ENCODE peak calls at places on chromosomes 5 and 9, in nine cellular contexts. One of them, this sample, is unnamed.

GRCh38 chr5:116736671-116737070 is 162.0 kb upstream of the SEMA6A start:
- DNase-seq in HepG2: no peak
- DNase-seq in Panc1: no peak
- DNase-seq in K562: no peak
- DNase-seq in A549: no peak
- DNase-seq in HL-60: no peak
- DNase-seq in SK-N-SH: no peak
- DNase-seq in GM12878: no peak
- DNase-seq in HCT116: no peak
- DNase-seq in this sample: no peak

GRCh38 chr9:2765250-2765880 is 48.1 kb downstream of the KCNV2 start:
- DNase-seq in GM12878: no peak
- DNase-seq in HepG2: no peak
- DNase-seq in A549: no peak
- DNase-seq in K562: no peak
- DNase-seq in HL-60: peak; percentile 1
- DNase-seq in SK-N-SH: no peak
- DNase-seq in HCT116: no peak
- DNase-seq in Panc1: no peak
- DNase-seq in this sample: peak; percentile 74

GRCh38 chr5:597871-598563 is 14.1 kb upstream of the CEP72 start:
- DNase-seq in HepG2: no peak
- DNase-seq in GM12878: no peak
- DNase-seq in A549: no peak
- DNase-seq in Panc1: no peak
- DNase-seq in HL-60: no peak
- DNase-seq in HCT116: no peak
- DNase-seq in K562: no peak
- DNase-seq in SK-N-SH: no peak
- DNase-seq in this sample: no peak

GRCh38 chr5:160747963-160748362 is 104.0 kb downstream of the ATP10B start:
- DNase-seq in GM12878: no peak
- DNase-seq in Panc1: no peak
- DNase-seq in A549: no peak
- DNase-seq in SK-N-SH: no peak
- DNase-seq in K562: no peak
- DNase-seq in HCT116: no peak
- DNase-seq in HepG2: no peak
- DNase-seq in HL-60: no peak
- DNase-seq in this sample: peak; percentile 14

GRCh38 chr9:70054546-70054945 is 10.9 kb downstream of the MAMDC2 start:
- DNase-seq in HepG2: no peak
- DNase-seq in A549: no peak
- DNase-seq in HCT116: no peak
- DNase-seq in GM12878: no peak
- DNase-seq in K562: no peak
- DNase-seq in Panc1: no peak
- DNase-seq in HL-60: no peak
- DNase-seq in SK-N-SH: no peak
- DNase-seq in this sample: no peak

GRCh38 chr5:52705720-52706119 is 82.0 kb upstream of the ITGA1 start:
- DNase-seq in Panc1: no peak
- DNase-seq in HCT116: no peak
- DNase-seq in GM12878: no peak
- DNase-seq in SK-N-SH: no peak
- DNase-seq in HepG2: no peak
- DNase-seq in K562: no peak
- DNase-seq in A549: no peak
- DNase-seq in HL-60: no peak
- DNase-seq in this sample: no peak

GRCh38 chr5:147522435-147522834 is 12.6 kb upstream of the DPYSL3 start:
- DNase-seq in K562: no peak
- DNase-seq in HepG2: no peak
- DNase-seq in SK-N-SH: peak; percentile 17
- DNase-seq in HL-60: no peak
- DNase-seq in A549: no peak
- DNase-seq in GM12878: no peak
- DNase-seq in HCT116: no peak
- DNase-seq in Panc1: no peak
- DNase-seq in this sample: no peak

GRCh38 chr9:95726756-95727155 is 148.7 kb upstream of the ERCC6L2 start:
- DNase-seq in K562: peak; percentile 44
- DNase-seq in SK-N-SH: peak; percentile 63
- DNase-seq in GM12878: no peak
- DNase-seq in A549: peak; percentile 42
- DNase-seq in Panc1: peak; percentile 8
- DNase-seq in HepG2: peak; percentile 48
- DNase-seq in HL-60: peak; percentile 8
- DNase-seq in HCT116: peak; percentile 26
- DNase-seq in this sample: peak; percentile 74

GRCh38 chr9:136245194-136246150 is at the start of gene QSOX2:
- DNase-seq in Panc1: no peak
- DNase-seq in SK-N-SH: peak; percentile 99
- DNase-seq in HL-60: peak; percentile 67
- DNase-seq in A549: peak; percentile 87
- DNase-seq in K562: peak; percentile 93
- DNase-seq in GM12878: peak; percentile 11
- DNase-seq in HepG2: peak; percentile 46
- DNase-seq in HCT116: peak; percentile 54
- DNase-seq in this sample: peak; percentile 85

GRCh38 chr5:104540448-104540847 is 977.9 kb upstream of the NUDT12 start:
- DNase-seq in A549: no peak
- DNase-seq in K562: no peak
- DNase-seq in HepG2: no peak
- DNase-seq in Panc1: no peak
- DNase-seq in HCT116: peak; percentile 40
- DNase-seq in SK-N-SH: no peak
- DNase-seq in GM12878: no peak
- DNase-seq in HL-60: no peak
- DNase-seq in this sample: no peak

GRCh38 chr9:114033397-114034103 is 44.5 kb downstream of the AMBP start:
- DNase-seq in HCT116: no peak
- DNase-seq in GM12878: no peak
- DNase-seq in SK-N-SH: peak; percentile 83
- DNase-seq in Panc1: no peak
- DNase-seq in K562: peak; percentile 54
- DNase-seq in HL-60: peak; percentile 18
- DNase-seq in A549: peak; percentile 13
- DNase-seq in HepG2: peak; percentile 13
- DNase-seq in this sample: peak; percentile 71

GRCh38 chr9:593809-594208 is 247.7 kb upstream of the DMRT1 start:
- DNase-seq in HCT116: no peak
- DNase-seq in A549: no peak
- DNase-seq in GM12878: no peak
- DNase-seq in HL-60: no peak
- DNase-seq in K562: no peak
- DNase-seq in Panc1: no peak
- DNase-seq in SK-N-SH: no peak
- DNase-seq in HepG2: no peak
- DNase-seq in this sample: no peak

GRCh38 chr5:100706796-100707195 is 171.6 kb downstream of the FAM174A start:
- DNase-seq in A549: peak; percentile 29
- DNase-seq in K562: no peak
- DNase-seq in GM12878: no peak
- DNase-seq in HL-60: peak; percentile 27
- DNase-seq in HepG2: no peak
- DNase-seq in Panc1: peak; percentile 17
- DNase-seq in SK-N-SH: no peak
- DNase-seq in HCT116: no peak
- DNase-seq in this sample: peak; percentile 47

GRCh38 chr5:109767997-109768396 is 78.3 kb downstream of the MAN2A1 start:
- DNase-seq in A549: no peak
- DNase-seq in GM12878: no peak
- DNase-seq in K562: no peak
- DNase-seq in SK-N-SH: no peak
- DNase-seq in HepG2: no peak
- DNase-seq in HL-60: no peak
- DNase-seq in Panc1: no peak
- DNase-seq in HCT116: no peak
- DNase-seq in this sample: no peak

GRCh38 chr5:13508559-13508958 is 435.9 kb downstream of the DNAH5 start:
- DNase-seq in Panc1: no peak
- DNase-seq in A549: no peak
- DNase-seq in HCT116: no peak
- DNase-seq in HL-60: no peak
- DNase-seq in K562: no peak
- DNase-seq in GM12878: no peak
- DNase-seq in HepG2: no peak
- DNase-seq in SK-N-SH: no peak
- DNase-seq in this sample: no peak

GRCh38 chr5:107284822-107285510 is 385.8 kb downstream of the EFNA5 start:
- DNase-seq in SK-N-SH: no peak
- DNase-seq in K562: no peak
- DNase-seq in HCT116: no peak
- DNase-seq in Panc1: no peak
- DNase-seq in HepG2: no peak
- DNase-seq in GM12878: no peak
- DNase-seq in HL-60: no peak
- DNase-seq in A549: peak; percentile 57
- DNase-seq in this sample: no peak

GRCh38 chr9:104923740-104924139 is 4.2 kb downstream of the ABCA1 start:
- DNase-seq in Panc1: no peak
- DNase-seq in HL-60: no peak
- DNase-seq in HCT116: no peak
- DNase-seq in A549: no peak
- DNase-seq in SK-N-SH: no peak
- DNase-seq in K562: no peak
- DNase-seq in GM12878: no peak
- DNase-seq in HepG2: no peak
- DNase-seq in this sample: no peak

GRCh38 chr9:71506821-71507220 is 261.5 kb downstream of the CEMIP2 start:
- DNase-seq in A549: peak; percentile 63
- DNase-seq in HepG2: no peak
- DNase-seq in Panc1: no peak
- DNase-seq in GM12878: no peak
- DNase-seq in HCT116: no peak
- DNase-seq in HL-60: no peak
- DNase-seq in K562: no peak
- DNase-seq in SK-N-SH: no peak
- DNase-seq in this sample: no peak

GRCh38 chr5:33936004-33936380 is 194 bp upstream of the RXFP3 start:
- DNase-seq in SK-N-SH: peak; percentile 67
- DNase-seq in GM12878: no peak
- DNase-seq in HepG2: no peak
- DNase-seq in HL-60: peak; percentile 26
- DNase-seq in HCT116: no peak
- DNase-seq in K562: peak; percentile 48
- DNase-seq in Panc1: no peak
- DNase-seq in A549: peak; percentile 20
- DNase-seq in this sample: peak; percentile 89

GRCh38 chr5:58715997-58716656 is 133.3 kb downstream of the RAB3C start:
- DNase-seq in K562: no peak
- DNase-seq in HepG2: no peak
- DNase-seq in A549: no peak
- DNase-seq in SK-N-SH: no peak
- DNase-seq in Panc1: no peak
- DNase-seq in HCT116: no peak
- DNase-seq in HL-60: no peak
- DNase-seq in GM12878: no peak
- DNase-seq in this sample: no peak

GRCh38 chr9:134173127-134174072 is 9.0 kb upstream of the RNU6ATAC start:
- DNase-seq in Panc1: no peak
- DNase-seq in HepG2: no peak
- DNase-seq in SK-N-SH: no peak
- DNase-seq in GM12878: no peak
- DNase-seq in K562: no peak
- DNase-seq in HCT116: no peak
- DNase-seq in HL-60: no peak
- DNase-seq in A549: no peak
- DNase-seq in this sample: no peak
- TF ChIP-seq REST in Panc1: no peak
- TF ChIP-seq REST in HepG2: no peak
- TF ChIP-seq REST in SK-N-SH: no peak
- TF ChIP-seq REST in GM12878: no peak
- TF ChIP-seq REST in K562: no peak
- TF ChIP-seq REST in HCT116: no peak
- TF ChIP-seq REST in HL-60: no peak
- TF ChIP-seq REST in A549: no peak
- TF ChIP-seq REST in this sample: no peak

GRCh38 chr5:179266291-179267070 is 78.8 kb downstream of the ADAMTS2 start:
- DNase-seq in SK-N-SH: peak; percentile 6
- DNase-seq in HCT116: no peak
- DNase-seq in Panc1: no peak
- DNase-seq in HL-60: no peak
- DNase-seq in GM12878: no peak
- DNase-seq in K562: no peak
- DNase-seq in A549: no peak
- DNase-seq in HepG2: no peak
- DNase-seq in this sample: no peak
- H3K27ac ChIP-seq in SK-N-SH: no peak overlapping the region
- H3K27ac ChIP-seq in HCT116: no peak overlapping the region
- H3K27ac ChIP-seq in Panc1: no peak overlapping the region
- H3K27ac ChIP-seq in HL-60: no peak overlapping the region
- H3K27ac ChIP-seq in GM12878: no peak overlapping the region
- H3K27ac ChIP-seq in K562: no peak overlapping the region
- H3K27ac ChIP-seq in A549: no peak overlapping the region
- H3K27ac ChIP-seq in HepG2: no peak overlapping the region
- H3K27ac ChIP-seq in this sample: no peak overlapping the region

GRCh38 chr5:177113566-177114424 is 19.8 kb upstream of the NSD1 start:
- DNase-seq in HepG2: peak; percentile 62
- DNase-seq in GM12878: peak; percentile 55
- DNase-seq in HL-60: peak; percentile 72
- DNase-seq in Panc1: peak; percentile 83
- DNase-seq in HCT116: peak; percentile 55
- DNase-seq in A549: peak; percentile 74
- DNase-seq in SK-N-SH: peak; percentile 89
- DNase-seq in K562: peak; percentile 88
- DNase-seq in this sample: peak; percentile 84
- TF ChIP-seq REST in HepG2: no peak
- TF ChIP-seq REST in GM12878: no peak
- TF ChIP-seq REST in HL-60: no peak
- TF ChIP-seq REST in Panc1: no peak
- TF ChIP-seq REST in HCT116: no peak
- TF ChIP-seq REST in A549: no peak
- TF ChIP-seq REST in SK-N-SH: no peak
- TF ChIP-seq REST in K562: no peak
- TF ChIP-seq REST in this sample: no peak

DNA sequence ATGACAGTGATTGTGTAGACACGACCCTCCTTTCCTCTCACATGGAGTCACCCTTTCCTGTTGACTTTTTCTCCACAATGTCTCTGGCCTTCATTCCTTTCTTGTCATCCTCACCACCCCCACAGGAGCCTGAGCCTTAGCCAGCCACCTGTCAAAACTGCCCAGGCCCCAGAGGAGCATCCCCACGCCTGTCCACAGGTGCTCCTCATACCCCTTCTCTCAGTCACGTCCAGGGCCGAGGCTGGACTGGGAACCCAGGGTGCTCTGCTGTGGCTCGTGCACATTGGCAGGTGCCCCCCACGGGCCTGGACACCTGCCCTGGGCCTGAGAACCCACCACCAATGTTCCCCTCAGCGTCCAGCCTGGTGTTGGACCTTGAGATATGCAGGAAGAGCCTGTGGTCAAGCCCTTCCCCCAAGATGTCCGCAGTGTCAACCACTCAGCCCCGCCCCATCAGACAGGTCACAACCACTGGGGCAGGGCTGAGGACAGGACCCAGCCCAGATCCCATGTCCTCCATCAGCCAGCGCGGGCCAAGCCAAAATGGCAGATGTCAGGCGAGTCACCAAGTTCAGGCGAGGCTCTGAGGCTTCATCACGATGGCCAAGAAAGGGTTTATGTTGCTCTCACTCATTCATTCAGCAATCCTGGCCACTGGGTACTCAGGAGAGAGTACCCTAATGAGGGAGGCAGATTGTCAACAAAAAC is 65.8 kb upstream of the STXBP1 start:
- DNase-seq in A549: peak; percentile 49
- DNase-seq in Panc1: no peak
- DNase-seq in HL-60: no peak
- DNase-seq in GM12878: no peak
- DNase-seq in K562: peak; percentile 82
- DNase-seq in HCT116: no peak
- DNase-seq in HepG2: peak; percentile 55
- DNase-seq in SK-N-SH: no peak
- DNase-seq in this sample: no peak
- H3K27ac ChIP-seq in A549: peak overlapping the region; percentile 94
- H3K27ac ChIP-seq in Panc1: peak overlapping the region; percentile 75
- H3K27ac ChIP-seq in HL-60: no peak overlapping the region
- H3K27ac ChIP-seq in GM12878: no peak overlapping the region
- H3K27ac ChIP-seq in K562: peak overlapping the region; percentile 71
- H3K27ac ChIP-seq in HCT116: peak overlapping the region; percentile 0
- H3K27ac ChIP-seq in HepG2: peak overlapping the region; percentile 78
- H3K27ac ChIP-seq in SK-N-SH: peak overlapping the region; percentile 64
- H3K27ac ChIP-seq in this sample: no peak overlapping the region

This sample was measured in GM23338.